ENCODE peak calls at places on chromosomes 11 and 22, in seven cellular contexts. B is OCI-LY7, E is ovary, N is Panc1, K is HCT116, Z is tibial artery, L is testis. X is an unnamed sample. For H3K4me1, the result is how much of the 10 kb centered on the place peaks cover.

GRCh38 chr22:25368271-25368670 is 148.8 kb downstream of the CRYBB2 start:
- DNase-seq in K (no peak), N (no peak), E (no peak), B (no peak), Z (no peak), L (no peak), X (no peak)

GRCh38 chr11:134412508-134413333 is 679 bp upstream of the B3GAT1 start:
- DNase-seq in B (no peak), Z (no peak), N (no peak), E (peak), K (no peak), L (peak), X (no peak)

GRCh38 chr11:64322925-64323260 is 5.0 kb downstream of the PRDX5 start:
- DNase-seq in E (no peak), L (no peak), Z (no peak), B (no peak), K (no peak), N (no peak), X (no peak)

GRCh38 chr22:32843300-32843699 is 41.8 kb downstream of the TIMP3 start:
- DNase-seq in Z (no peak), L (no peak), K (no peak), B (no peak), E (no peak), N (no peak), X (no peak)

GRCh38 chr22:44526431-44527115 is 28.5 kb upstream of the RTL6 start:
- DNase-seq in B (no peak), Z (peak), N (no peak), E (no peak), L (peak), K (no peak), X (peak)

GRCh38 chr22:50032109-50032871 is 19.7 kb upstream of the IL17REL start:
- DNase-seq in E (peak), L (no peak), B (no peak), Z (peak), K (no peak), N (no peak), X (no peak)

GRCh38 chr22:47918936-47919505 is 1156.6 kb downstream of the TBC1D22A start:
- DNase-seq in Z (no peak), L (no peak), K (no peak), E (no peak), N (no peak), B (peak), X (no peak)

GRCh38 chr11:105151936-105152554 is 12.5 kb upstream of the CARD18 start:
- DNase-seq in B (no peak), Z (no peak), K (no peak), E (no peak), L (no peak), N (no peak), X (no peak)

GRCh38 chr11:72105888-72106287 is at the start of gene TOMT:
- DNase-seq in N (no peak), L (no peak), B (no peak), K (no peak), E (no peak), Z (no peak), X (no peak)

GRCh38 chr11:62340269-62340901 is 3.1 kb downstream of the ASRGL1 start:
- DNase-seq in Z (no peak), N (peak), L (peak), K (peak), B (peak), E (peak), X (peak)

GRCh38 chr11:120052196-120052775 is 85.6 kb downstream of the TRIM29 start:
- DNase-seq in L (no peak), N (no peak), K (no peak), Z (no peak), E (no peak), B (no peak), X (no peak)

GRCh38 chr22:43832393-43833265 is 20.5 kb upstream of the EFCAB6 start:
- DNase-seq in Z (no peak), K (no peak), N (no peak), E (no peak), L (no peak), B (no peak), X (no peak)

GRCh38 chr11:83115551-83115950 is 41.4 kb upstream of the PCF11 start:
- DNase-seq in L (no peak), N (no peak), K (no peak), Z (no peak), E (no peak), B (no peak), X (no peak)

GRCh38 chr11:12377106-12377823 is at the start of gene PARVA:
- DNase-seq in N (no peak), Z (peak), K (peak), B (no peak), L (peak), E (no peak), X (peak)

GRCh38 chr11:64067257-64067993 is 31.7 kb downstream of the FLRT1 start:
- DNase-seq in N (no peak), E (no peak), K (no peak), Z (no peak), B (no peak), L (no peak), X (no peak)

GRCh38 chr22:46367707-46368191 is 32.2 kb downstream of the TRMU start:
- DNase-seq in K (peak), L (peak), E (no peak), Z (no peak), B (peak), N (peak), X (no peak)

GRCh38 chr11:120229451-120230424 is 10.2 kb upstream of the POU2F3 start:
- DNase-seq in Z (no peak), E (no peak), B (peak), N (no peak), L (peak), K (no peak), X (no peak)

GRCh38 chr11:62726156-62727006 is 876 bp downstream of the HNRNPUL2 start:
- DNase-seq in N (no peak), B (peak), Z (peak), E (no peak), K (no peak), L (no peak), X (no peak)

GRCh38 chr11:119263352-119263940 is 53.5 kb downstream of the MCAM start:
- DNase-seq in Z (no peak), K (no peak), N (no peak), B (peak), L (no peak), E (no peak), X (no peak)

GRCh38 chr11:47186076-47186936 is at the start of gene PACSIN3:
- DNase-seq in L (no peak), B (no peak), Z (peak), K (no peak), N (no peak), E (peak), X (no peak)

GRCh38 chr11:26994579-26995210 is 783 bp downstream of the FIBIN start:
- DNase-seq in N (no peak), E (peak), L (no peak), B (no peak), K (no peak), Z (peak), X (no peak)

GRCh38 chr22:17121235-17122195 is at the start of gene TMEM121B:
- DNase-seq in B (no peak), N (no peak), Z (no peak), K (no peak), L (peak), E (peak), X (peak)

GRCh38 chr22:50306753-50307749 is at the start of gene PLXNB2:
- DNase-seq in E (peak), L (peak), N (no peak), B (no peak), K (peak), Z (peak), X (no peak)

GRCh38 chr11:133966924-133967598 is 10.3 kb upstream of the IGSF9B start:
- DNase-seq in B (no peak), K (no peak), Z (no peak), N (no peak), E (no peak), L (no peak), X (no peak)

GRCh38 chr22:39012525-39013516 is 1.2 kb upstream of the APOBEC3C start:
- DNase-seq in L (peak), B (no peak), Z (no peak), E (peak), K (no peak), N (no peak), X (no peak)

GRCh38 chr22:38843716-38844660 is at the start of gene NPTXR:
- DNase-seq in E (peak), L (peak), Z (peak), N (no peak), B (no peak), K (no peak), X (no peak)

GRCh38 chr22:20117656-20118571 is 888 bp upstream of the TRMT2A start:
- DNase-seq in Z (no peak), E (peak), B (peak), L (no peak), K (no peak), N (no peak), X (no peak)

GRCh38 chr22:20116951-20117645 is at the start of gene TRMT2A:
- DNase-seq in Z (peak), B (peak), N (peak), L (peak), E (peak), K (peak), X (peak)

GRCh38 chr22:20114506-20115475 is 1.1 kb upstream of the RANBP1 start:
- DNase-seq in E (peak), L (no peak), Z (no peak), B (no peak), K (no peak), N (no peak), X (no peak)

GRCh38 chr22:20116376-20116950 is 559 bp downstream of the RANBP1 start:
- DNase-seq in K (no peak), B (no peak), L (no peak), Z (no peak), N (no peak), E (no peak), X (no peak)

DNA sequence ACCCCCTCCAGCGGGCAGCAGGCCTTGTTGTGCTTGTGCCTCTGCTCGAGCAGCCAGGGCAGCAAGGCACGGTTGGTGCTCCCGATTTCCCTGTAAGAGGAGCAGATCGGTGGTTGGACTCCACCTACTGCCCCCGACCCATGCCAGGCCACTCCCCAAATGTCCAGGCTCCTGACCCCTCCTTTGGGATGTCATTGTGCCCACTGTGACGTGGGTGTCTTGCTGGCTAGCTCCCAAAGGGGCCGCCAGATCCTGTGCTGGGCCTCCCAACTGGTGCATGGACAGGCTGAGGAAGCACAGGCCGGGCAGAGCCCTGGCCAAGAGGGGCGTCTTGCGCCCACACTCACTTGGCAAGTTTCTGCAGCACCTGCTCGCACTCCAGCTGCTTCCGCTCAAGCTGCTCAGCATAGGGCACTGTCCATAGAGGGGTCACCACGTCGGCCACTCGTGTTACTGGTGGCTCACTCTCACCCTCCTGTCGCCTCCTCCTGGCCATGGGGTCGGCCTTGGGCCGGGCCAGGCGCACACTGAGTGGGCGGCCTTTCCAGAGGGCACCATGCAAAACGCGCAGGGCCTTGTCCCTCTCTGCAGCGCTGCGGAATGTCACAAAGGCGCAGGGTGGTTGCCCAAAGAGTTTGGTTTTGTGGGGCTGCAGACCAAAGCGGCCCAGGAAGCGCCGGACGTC is at the start of gene RANBP1:
- DNase-seq in L (no peak), K (no peak), E (no peak), N (no peak), Z (no peak), B (no peak), X (no peak)
- H3K4me1 ChIP-seq in L (under half), K (under half), E (under half), N (under half), Z (under half), B (under half), X (under half)

DNA sequence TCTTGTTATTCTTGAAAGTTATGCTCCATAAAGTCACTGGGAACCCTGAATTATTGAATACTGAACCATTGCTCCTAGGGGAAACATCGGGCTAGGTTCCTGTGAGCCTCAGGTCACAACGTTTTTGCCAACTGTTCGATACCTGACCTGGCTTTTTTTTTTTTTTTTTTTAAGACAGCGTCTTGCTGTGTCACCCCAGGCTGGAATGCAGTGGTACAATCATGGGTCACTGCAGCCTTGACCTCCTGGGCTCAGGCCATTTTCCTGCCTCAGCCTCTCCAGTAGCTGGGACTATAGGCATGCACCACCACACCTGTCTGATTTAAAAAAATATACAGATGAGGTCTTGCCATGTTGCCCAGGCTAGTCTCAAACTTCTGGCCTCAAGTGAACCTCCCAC is 22.5 kb downstream of the LRP5 start:
- DNase-seq in K (no peak), L (no peak), B (no peak), N (no peak), E (no peak), Z (no peak), X (no peak)
- H3K4me1 ChIP-seq in K (under half), L (under half), B (under half), N (half or more), E (under half), Z (half or more), X (under half)

GRCh38 chr11:3936517-3936916 is 81.1 kb downstream of the STIM1 start:
- DNase-seq in L (no peak), N (no peak), E (no peak), K (no peak), B (no peak), Z (no peak), X (no peak)

GRCh38 chr11:3932698-3933097 is 77.2 kb downstream of the STIM1 start:
- DNase-seq in Z (no peak), B (no peak), N (no peak), K (no peak), E (no peak), L (no peak), X (no peak)

GRCh38 chr11:3929689-3930088 is 74.2 kb downstream of the STIM1 start:
- DNase-seq in B (no peak), L (peak), K (no peak), Z (no peak), N (no peak), E (no peak), X (no peak)

GRCh38 chr11:3934658-3935057 is 79.2 kb downstream of the STIM1 start:
- DNase-seq in N (no peak), B (no peak), Z (no peak), K (no peak), E (no peak), L (no peak), X (no peak)

GRCh38 chr11:3933165-3933628 is 77.7 kb downstream of the STIM1 start:
- DNase-seq in B (no peak), Z (no peak), N (no peak), E (no peak), L (no peak), K (no peak), X (no peak)
- H3K4me1 ChIP-seq in B (under half), Z (under half), N (under half), E (under half), L (under half), K (under half), X (under half)

GRCh38 chr11:39220069-39220468 is 2239.4 kb downstream of the LRRC4C start:
- DNase-seq in E (no peak), N (no peak), L (no peak), B (no peak), K (no peak), Z (no peak), X (no peak)

GRCh38 chr11:39221739-39222138 is 2237.7 kb downstream of the LRRC4C start:
- DNase-seq in K (no peak), L (no peak), Z (no peak), B (no peak), E (no peak), N (no peak), X (no peak)

DNA sequence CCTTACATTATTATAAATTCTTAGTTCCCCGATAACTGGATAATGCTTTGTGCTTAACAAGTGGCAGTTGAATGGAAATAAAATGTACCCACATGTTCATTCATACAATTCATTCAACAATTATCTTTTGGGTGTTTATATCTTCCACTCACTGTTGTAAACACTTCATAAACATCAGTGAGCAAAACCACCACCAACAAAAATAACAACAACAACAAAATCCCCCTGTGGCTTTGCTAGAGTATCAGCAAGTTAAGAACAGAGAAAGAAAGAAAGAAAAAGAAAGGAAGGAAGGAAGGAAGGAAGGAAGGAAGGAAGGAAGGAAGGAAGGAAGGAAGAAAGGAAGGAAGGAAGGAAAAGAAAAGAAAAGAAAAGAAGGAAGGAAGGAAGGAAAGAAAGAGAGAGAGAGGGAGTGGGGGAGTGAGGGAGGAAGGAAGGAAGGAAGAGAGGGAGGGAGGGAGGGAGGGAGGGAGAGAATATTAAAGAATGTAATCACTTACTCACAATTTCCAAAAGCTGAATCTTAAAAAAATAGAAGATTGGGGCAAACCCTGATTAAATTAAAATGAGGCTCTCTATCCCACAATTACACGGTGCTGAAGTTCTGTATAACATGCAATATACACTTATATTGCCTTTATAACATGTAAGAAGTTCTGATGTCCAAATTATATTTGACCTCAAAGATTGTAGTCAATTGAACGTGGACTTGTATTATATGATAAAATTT is 2238.8 kb downstream of the LRRC4C start:
- DNase-seq in Z (no peak), K (no peak), B (no peak), N (no peak), L (no peak), E (no peak), X (no peak)
- H3K4me1 ChIP-seq in Z (under half), K (under half), B (under half), N (under half), L (under half), E (under half), X (under half)

GRCh38 chr11:69439651-69440464 is 41.6 kb upstream of the LINC01488 start:
- DNase-seq in K (no peak), B (no peak), Z (no peak), N (no peak), E (no peak), L (no peak), X (no peak)
- H3K4me1 ChIP-seq in K (under half), B (under half), Z (under half), N (under half), E (under half), L (under half), X (under half)

DNA sequence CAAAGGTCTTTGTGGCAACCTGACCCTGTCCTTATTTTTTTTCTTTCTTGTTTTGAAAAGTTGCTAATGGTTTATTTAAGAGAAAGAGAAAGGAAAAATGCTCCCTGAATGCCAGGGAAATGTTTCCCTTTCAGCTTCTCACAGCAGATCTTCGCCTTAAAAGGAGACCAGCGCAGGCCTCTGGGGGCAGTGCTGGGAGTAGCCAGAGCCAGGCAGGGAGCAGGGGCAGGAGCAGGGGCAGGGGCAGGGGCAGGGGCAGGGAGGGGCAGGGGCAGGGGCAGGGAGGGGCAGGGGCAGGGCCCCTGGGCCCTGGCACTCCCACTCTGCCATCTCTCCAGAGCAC is 5.1 kb downstream of the MOB2 start:
- DNase-seq in N (no peak), L (no peak), Z (peak), B (no peak), K (no peak), E (no peak), X (no peak)
- H3K4me1 ChIP-seq in N (under half), L (under half), Z (half or more), B (under half), K (under half), E (under half), X (under half)

GRCh38 chr11:17559341-17560087 is 12.5 kb downstream of the OTOG start:
- DNase-seq in E (no peak), N (no peak), Z (no peak), B (no peak), L (no peak), K (no peak), X (no peak)
- H3K4me1 ChIP-seq in E (under half), N (under half), Z (under half), B (under half), L (under half), K (under half), X (under half)